ENCODE peak calls at places on chromosomes 13 and 19, in nine cellular contexts. D is stomach, L is sigmoid colon, Y is spleen, R is HepG2, I is endothelial cell of umbilical vein, O is transverse colon, B is HCT116, C is breast epithelium. J is an unnamed sample.

GRCh38 chr19:2478324-2478755 is 2.4 kb downstream of the GADD45B start:
- DNase-seq in I (peak), D (peak), L (peak), Y (peak), R (no peak), C (peak), B (no peak), O (peak), J (no peak)

GRCh38 chr13:73672492-73672891 is 461.7 kb downstream of the KLF12 start:
- DNase-seq in L (no peak), B (no peak), C (no peak), D (no peak), R (peak), O (no peak), Y (no peak), I (peak), J (no peak)

GRCh38 chr19:39671739-39672363 is 16.1 kb downstream of the LGALS16 start:
- DNase-seq in B (peak), Y (no peak), R (peak), C (no peak), L (no peak), O (no peak), D (peak), I (peak), J (no peak)

GRCh38 chr13:31629085-31629785 is 110.1 kb upstream of the RXFP2 start:
- DNase-seq in I (peak), B (no peak), O (no peak), L (no peak), Y (no peak), C (no peak), R (no peak), D (no peak), J (no peak)

GRCh38 chr19:42420055-42420544 is 7.1 kb downstream of the LIPE start:
- DNase-seq in D (peak), R (peak), O (peak), Y (peak), C (no peak), B (peak), I (peak), L (peak), J (no peak)

GRCh38 chr19:13234518-13234917 is 84.3 kb downstream of the IER2 start:
- DNase-seq in Y (peak), B (peak), L (no peak), C (no peak), I (no peak), D (peak), R (peak), O (peak), J (no peak)

GRCh38 chr13:19173752-19174151 is 7.9 kb downstream of the TUBA3C start:
- DNase-seq in O (no peak), I (no peak), L (no peak), R (no peak), C (no peak), B (no peak), D (no peak), Y (no peak), J (no peak)

GRCh38 chr13:43815204-43815603 is 28.4 kb upstream of the ENOX1 start:
- DNase-seq in C (no peak), I (peak), L (no peak), D (no peak), Y (no peak), R (no peak), O (no peak), B (no peak), J (no peak)

GRCh38 chr19:435707-436412 is 25.0 kb downstream of the SHC2 start:
- DNase-seq in O (no peak), I (no peak), B (no peak), R (no peak), Y (no peak), C (no peak), D (no peak), L (no peak), J (no peak)

GRCh38 chr13:76048126-76048525 is 412.0 kb downstream of the LMO7 start:
- DNase-seq in L (no peak), D (no peak), O (no peak), B (no peak), R (no peak), I (no peak), Y (no peak), C (no peak), J (no peak)

GRCh38 chr13:106472621-106473020 is 62.8 kb downstream of the EFNB2 start:
- DNase-seq in L (no peak), B (no peak), R (no peak), D (no peak), Y (no peak), I (no peak), O (no peak), C (no peak), J (no peak)

GRCh38 chr19:32682317-32682716 is 6.7 kb downstream of the RGS9BP start:
- DNase-seq in C (no peak), L (no peak), R (no peak), O (no peak), I (no peak), Y (no peak), B (no peak), D (no peak), J (no peak)

GRCh38 chr13:40193290-40194203 is 472.9 kb downstream of the FOXO1 start:
- DNase-seq in B (no peak), D (no peak), L (peak), R (no peak), I (peak), Y (no peak), C (peak), O (no peak), J (no peak)

GRCh38 chr13:61255035-61255796 is 160.4 kb downstream of the PCDH20 start:
- DNase-seq in R (peak), B (peak), O (no peak), D (no peak), I (peak), L (no peak), C (no peak), Y (no peak), J (no peak)

GRCh38 chr19:8017808-8018207 is 12.4 kb upstream of the ELAVL1 start:
- DNase-seq in O (peak), B (no peak), L (no peak), I (no peak), C (no peak), D (no peak), Y (peak), R (peak), J (no peak)

GRCh38 chr13:72163671-72164070 is 296.7 kb upstream of the DACH1 start:
- DNase-seq in C (no peak), I (no peak), O (no peak), Y (no peak), B (no peak), D (no peak), L (no peak), R (no peak), J (no peak)

GRCh38 chr19:15421136-15421535 is 2.3 kb upstream of the AKAP8L start:
- DNase-seq in O (no peak), R (no peak), L (no peak), B (no peak), I (no peak), D (no peak), C (no peak), Y (no peak), J (no peak)

GRCh38 chr19:39030854-39031367 is 1.4 kb downstream of the FBXO27 start:
- DNase-seq in I (no peak), R (peak), Y (no peak), B (no peak), O (no peak), L (no peak), C (no peak), D (no peak), J (no peak)

GRCh38 chr13:79792716-79793115 is 311.8 kb downstream of the NDFIP2 start:
- DNase-seq in I (no peak), Y (no peak), D (no peak), C (no peak), R (no peak), O (no peak), B (no peak), L (no peak), J (no peak)

GRCh38 chr13:32206097-32206740 is 108.9 kb downstream of the ZAR1L start:
- DNase-seq in R (no peak), Y (no peak), B (no peak), I (no peak), D (no peak), O (no peak), L (no peak), C (no peak), J (no peak)

GRCh38 chr19:58582985-58583384 is 9.8 kb upstream of the MZF1 start:
- DNase-seq in C (no peak), O (no peak), L (no peak), D (no peak), R (no peak), B (no peak), I (no peak), Y (no peak), J (no peak)

GRCh38 chr19:3849092-3849491 is 19.7 kb downstream of the ZFR2 start:
- DNase-seq in O (peak), Y (no peak), R (peak), D (peak), I (peak), B (peak), L (no peak), C (no peak), J (no peak)

GRCh38 chr13:24923305-24923640 is 159.3 kb downstream of the RNF17 start:
- DNase-seq in Y (no peak), L (no peak), D (no peak), B (no peak), R (no peak), I (no peak), O (no peak), C (no peak), J (no peak)

GRCh38 chr19:51722492-51722891 is 1.3 kb downstream of the HAS1 start:
- DNase-seq in R (no peak), B (no peak), O (no peak), L (no peak), C (no peak), Y (no peak), I (no peak), D (no peak), J (no peak)

GRCh38 chr19:36141039-36141914 is 1.4 kb downstream of the CAPNS1 start:
- DNase-seq in I (peak), C (peak), Y (peak), O (peak), D (peak), B (peak), R (peak), L (peak), J (peak)
- TF ChIP-seq POLR2AphosphoS5 in I (no peak), C (no peak), Y (peak), O (peak), D (peak), B (peak), R (no peak), L (peak), J (peak)

GRCh38 chr13:44917589-44918322 is 71.5 kb downstream of the NUFIP1 start:
- DNase-seq in R (peak), L (peak), O (peak), C (peak), I (peak), Y (peak), D (peak), B (peak), J (peak)
- TF ChIP-seq CTCF in R (no peak), L (peak), O (peak), C (peak), I (peak), Y (peak), D (peak), B (no peak), J (no peak)

DNA sequence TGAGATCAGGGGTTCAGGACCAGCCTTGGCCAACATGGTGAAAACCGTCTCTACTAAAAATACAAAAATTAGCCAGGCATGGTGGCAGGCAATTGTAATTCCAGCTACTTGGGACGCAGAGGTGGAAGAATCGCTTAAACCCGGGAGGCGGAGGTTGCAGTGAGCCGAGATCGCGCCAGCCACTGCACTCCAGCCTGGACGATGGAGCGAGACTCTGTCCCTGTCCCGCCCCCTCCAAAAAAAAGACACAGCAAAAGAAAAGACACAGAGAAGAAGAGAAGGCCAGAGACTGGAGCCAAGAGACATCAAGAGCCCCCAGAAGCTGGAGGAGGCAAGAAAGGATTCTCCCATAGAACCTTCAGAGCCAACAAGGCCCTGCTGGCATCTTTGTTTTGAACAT is 25.6 kb upstream of the PNMA8B start:
- DNase-seq in B (no peak), Y (no peak), I (no peak), L (no peak), R (no peak), D (no peak), O (no peak), C (no peak), J (no peak)
- TF ChIP-seq POLR2A in B (no peak), Y (no peak), I (no peak), L (no peak), R (no peak), D (no peak), O (no peak), C (no peak), J (no peak)

GRCh38 chr13:41503386-41503785 is 46.0 kb downstream of the RGCC start:
- DNase-seq in Y (no peak), D (no peak), R (no peak), I (no peak), B (no peak), O (no peak), C (no peak), L (no peak), J (no peak)
- TF ChIP-seq POLR2AphosphoS5 in Y (no peak), D (no peak), R (no peak), I (no peak), B (no peak), O (no peak), C (no peak), L (no peak), J (no peak)

GRCh38 chr19:47267350-47267759 is 7.3 kb upstream of the INAFM1 start:
- DNase-seq in Y (no peak), I (no peak), C (no peak), D (no peak), O (no peak), L (no peak), B (no peak), R (no peak), J (no peak)

GRCh38 chr19:47266401-47266885 is 8.2 kb upstream of the INAFM1 start:
- DNase-seq in L (no peak), C (no peak), O (no peak), B (no peak), I (no peak), R (no peak), Y (peak), D (no peak), J (no peak)

GRCh38 chr19:47268028-47268427 is 6.7 kb upstream of the INAFM1 start:
- DNase-seq in R (no peak), I (no peak), Y (no peak), C (no peak), L (no peak), O (no peak), D (no peak), B (no peak), J (no peak)

GRCh38 chr19:47263169-47263560 is 6.8 kb downstream of the CCDC9 start:
- DNase-seq in D (no peak), L (no peak), C (no peak), I (no peak), R (no peak), B (no peak), Y (no peak), O (no peak), J (no peak)

GRCh38 chr19:47264629-47265028 is 8.3 kb downstream of the CCDC9 start:
- DNase-seq in Y (no peak), B (no peak), R (no peak), L (no peak), C (no peak), I (no peak), O (no peak), D (no peak), J (no peak)
- TF ChIP-seq CTCF in Y (no peak), B (no peak), R (no peak), L (no peak), C (no peak), I (no peak), O (no peak), D (no peak), J (no peak)

DNA sequence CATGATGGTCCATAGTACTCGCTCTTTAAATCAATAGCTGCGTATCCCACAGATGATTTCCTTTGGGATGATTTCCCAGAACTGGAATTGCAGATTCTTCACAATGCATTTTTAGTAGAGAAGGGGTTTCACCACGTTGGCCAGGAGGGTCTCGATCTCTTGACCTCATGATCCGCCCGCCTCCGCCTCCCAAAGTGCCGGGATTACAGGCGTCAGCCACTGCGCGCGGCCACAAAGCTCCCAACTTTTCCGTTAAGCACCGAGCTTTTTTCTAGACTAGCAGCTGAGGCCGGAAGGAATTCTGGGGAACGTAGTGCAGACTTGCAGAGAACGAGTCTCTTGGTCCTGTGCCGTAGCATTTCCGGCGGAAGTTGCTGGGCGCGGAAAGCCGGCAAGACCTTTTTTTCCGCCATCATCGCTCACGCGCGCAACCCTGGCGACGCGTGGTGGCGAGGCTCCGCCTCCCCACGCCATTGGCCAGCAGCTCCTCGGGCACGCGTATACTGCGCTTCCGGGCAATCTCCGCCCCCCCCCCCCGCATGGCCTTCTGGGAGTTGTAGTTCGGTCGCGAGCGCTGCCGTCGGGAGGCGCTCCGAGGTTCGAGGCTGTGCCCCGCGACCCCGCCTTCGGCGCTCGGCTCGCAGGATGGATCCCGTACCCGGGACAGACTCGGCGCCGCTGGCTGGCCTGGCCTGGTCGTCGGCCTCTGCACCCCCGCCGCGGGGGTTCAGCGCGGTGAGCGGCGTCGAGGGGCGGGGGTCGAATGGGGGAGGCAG is at the start of gene MVB12A:
- DNase-seq in D (peak), I (peak), C (peak), O (peak), B (peak), L (peak), Y (peak), R (peak), J (peak)
- TF ChIP-seq POLR2A in D (no peak), I (peak), C (no peak), O (no peak), B (peak), L (no peak), Y (no peak), R (peak), J (no peak)

J was measured in vagina.